ENCODE peak calls at places on chromosome 16, in nine cellular contexts. N is BJ; U is T-helper 2 cell treated with Interferon-gamma antibody and Interleukin-4, amounts not matched to agents 5 μg/mL and 100 μg/mL, for 36 hours; W is activated naive CD8-positive, alpha-beta T cell treated with anti-CD3 and anti-CD28 coated beads for 36 hours; C is Jurkat, Clone E6-1; R is amygdala; K is bronchial epithelial cell; Q is erythroblast; P is substantia nigra. M is an unnamed sample.

GRCh38 chr16:17591655-17592405 is 121.1 kb upstream of the XYLT1 start:
- DNase-seq in K (no peak), N (no peak), W (no peak), U (peak), C (peak), Q (no peak), R (no peak), P (no peak), M (no peak)

GRCh38 chr16:200388-200787 is 20.1 kb downstream of the HBQ1 start:
- DNase-seq in W (no peak), N (peak), P (no peak), K (peak), R (no peak), C (no peak), U (no peak), Q (no peak), M (no peak)

GRCh38 chr16:67470314-67470713 is 10.6 kb downstream of the ATP6V0D1 start:
- DNase-seq in P (peak), K (no peak), W (no peak), U (no peak), N (no peak), C (no peak), Q (peak), R (peak), M (peak)

GRCh38 chr16:12067714-12068401 is 91.3 kb downstream of the SNX29 start:
- DNase-seq in N (no peak), R (no peak), K (peak), Q (peak), P (peak), U (peak), C (peak), W (peak), M (no peak)

GRCh38 chr16:89164436-89164835 is 7.1 kb upstream of the CDH15 start:
- DNase-seq in Q (no peak), R (no peak), K (no peak), N (no peak), W (no peak), C (no peak), U (no peak), P (no peak), M (no peak)

GRCh38 chr16:57255686-57256415 is 10.8 kb downstream of the ARL2BP start:
- DNase-seq in P (no peak), R (no peak), C (no peak), W (no peak), N (no peak), K (peak), U (no peak), Q (no peak), M (no peak)

GRCh38 chr16:46828943-46829342 is 2.0 kb downstream of the C16orf87 start:
- DNase-seq in N (no peak), P (no peak), Q (no peak), U (no peak), W (no peak), R (no peak), K (no peak), C (no peak), M (no peak)

GRCh38 chr16:62035115-62036092 is 834 bp downstream of the CDH8 start:
- DNase-seq in N (no peak), P (peak), K (no peak), W (no peak), U (no peak), C (no peak), Q (no peak), R (no peak), M (no peak)

GRCh38 chr16:9437115-9437514 is 345.7 kb downstream of the HAPSTR1 start:
- DNase-seq in W (no peak), P (no peak), R (no peak), N (no peak), K (no peak), Q (no peak), U (no peak), C (peak), M (no peak)

M was measured in sigmoid colon.